ENCODE peak calls at places on chromosomes 13 and 19, in six cellular contexts. R, X, N, I, O and Q are unnamed samples.
A peak's percentile ranks its signal among the peaks of the same experiment; 100 is the strongest.

GRCh38 chr13:79999601-80000000 is 341.3 kb downstream of the SPRY2 start:
- DNase-seq in R (no peak), X (no peak), N (no peak), I (no peak), O (no peak), Q (no peak)

GRCh38 chr19:3914199-3914598 is 18.7 kb upstream of the NMRK2 start:
- DNase-seq in R (no peak), X (no peak), N (no peak), I (no peak), O (no peak), Q (no peak)

GRCh38 chr13:29771247-29771646 is 79.2 kb downstream of the UBL3 start:
- DNase-seq in R (peak; percentile 37), X (peak; percentile 52), N (no peak), I (no peak), O (no peak), Q (no peak)

GRCh38 chr13:111314852-111315251 is 5.6 kb upstream of the TEX29 start:
- DNase-seq in R (peak; percentile 25), X (no peak), N (no peak), I (no peak), O (no peak), Q (no peak)

GRCh38 chr13:26992951-26993490 is 178.6 kb downstream of the USP12 start:
- DNase-seq in R (no peak), X (no peak), N (no peak), I (no peak), O (no peak), Q (no peak)

GRCh38 chr19:6536138-6536671 is 5.4 kb downstream of the TNFSF9 start:
- DNase-seq in R (peak; percentile 27), X (peak; percentile 84), N (peak; percentile 44), I (no peak), O (no peak), Q (peak; percentile 82)

GRCh38 chr19:10009269-10009665 is 1.0 kb downstream of the COL5A3 start:
- DNase-seq in R (peak; percentile 19), X (peak; percentile 87), N (peak; percentile 92), I (peak; percentile 80), O (peak; percentile 75), Q (no peak)

GRCh38 chr19:42555317-42555716 is 27.0 kb upstream of the CEACAM1 start:
- DNase-seq in R (no peak), X (peak; percentile 52), N (no peak), I (no peak), O (no peak), Q (no peak)

GRCh38 chr13:34174671-34175145 is 356.8 kb downstream of the RFC3 start:
- DNase-seq in R (peak; percentile 55), X (no peak), N (no peak), I (no peak), O (no peak), Q (no peak)

GRCh38 chr19:57438925-57439324 is 3.8 kb downstream of the ZNF749 start:
- DNase-seq in R (no peak), X (peak; percentile 52), N (no peak), I (no peak), O (no peak), Q (no peak)
- TF ChIP-seq CTCF in R (no peak), X (peak; percentile 53), N (no peak), I (no peak), O (no peak), Q (no peak)

GRCh38 chr19:1471514-1472107 is 7.4 kb downstream of the C19orf25 start:
- DNase-seq in R (peak; percentile 31), X (no peak), N (no peak), I (no peak), O (no peak), Q (no peak)
- TF ChIP-seq CTCF in R (no peak), X (peak; percentile 42), N (no peak), I (no peak), O (no peak), Q (no peak)

DNA sequence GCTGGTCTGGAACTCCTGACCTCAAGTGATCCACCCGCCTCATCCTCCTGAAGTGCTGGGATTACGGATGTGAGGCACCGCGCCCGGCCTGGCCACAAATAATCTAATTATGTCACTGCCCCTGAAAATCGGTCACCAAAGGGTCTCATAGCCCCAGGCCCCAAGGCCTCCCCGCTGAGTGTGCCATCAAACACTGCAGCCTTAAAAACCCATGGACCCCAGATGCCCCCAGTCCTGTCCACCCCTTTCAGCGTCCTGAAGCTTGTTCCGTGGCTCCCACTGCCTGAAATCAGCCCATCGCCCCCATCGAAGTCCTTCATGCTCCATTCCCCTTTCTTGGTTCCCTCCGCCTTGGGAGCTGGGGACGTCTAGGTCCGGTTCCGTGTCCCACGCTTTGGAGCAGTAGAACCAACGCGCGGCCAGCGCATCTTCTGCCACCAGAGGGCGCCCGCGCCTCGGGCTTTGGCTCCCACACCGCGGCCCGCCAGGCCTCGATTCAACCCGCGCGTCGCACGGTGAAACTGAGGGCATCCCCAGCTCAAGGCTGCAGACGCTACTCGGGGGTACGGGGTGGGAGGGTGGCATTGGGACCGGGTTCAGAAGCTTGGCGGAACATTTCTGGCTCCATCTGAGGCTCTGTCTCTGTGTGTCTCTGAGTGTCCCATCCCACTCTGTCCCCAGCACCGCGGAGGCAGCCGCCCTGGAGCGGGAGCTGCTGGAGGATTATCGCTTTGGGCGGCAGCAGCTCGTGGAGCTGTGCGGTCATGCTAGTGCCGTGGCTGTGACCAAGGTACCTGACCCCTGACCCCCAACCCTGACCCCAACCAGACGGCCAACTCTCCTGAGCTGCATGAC is 3.5 kb downstream of the YJEFN3 start:
- DNase-seq in R (peak; percentile 49), X (peak; percentile 94), N (peak; percentile 90), I (peak; percentile 84), O (peak; percentile 88), Q (peak; percentile 76)
- TF ChIP-seq CTCF in R (peak; percentile 98), X (peak; percentile 99), N (peak; percentile 92), I (peak; percentile 92), O (peak; percentile 90), Q (peak; percentile 91)

GRCh38 chr19:54464624-54465266 is 1.2 kb upstream of the LENG9 start:
- DNase-seq in R (peak; percentile 70), X (peak; percentile 98), N (peak; percentile 88), I (peak; percentile 77), O (peak; percentile 96), Q (peak; percentile 74)
- TF ChIP-seq CTCF in R (no peak), X (no peak), N (no peak), I (no peak), O (peak; percentile 8), Q (no peak)